ENCODE peak calls at places on chromosomes 12 and 14, in nine cellular contexts. Z is sigmoid colon, N is stomach, Q is suprapubic skin, I is transverse colon, V is HepG2, L is H1, B is esophagus muscularis mucosa, F is GM12878. U is an unnamed sample.

GRCh38 chr12:126944684-126945083 is 1322.3 kb upstream of the TMEM132C start:
- DNase-seq in I (no peak), B (no peak), F (no peak), Z (no peak), N (no peak), L (no peak), V (no peak), Q (no peak), U (no peak)

GRCh38 chr12:78088391-78088832 is 257.7 kb downstream of the NAV3 start:
- DNase-seq in Z (no peak), L (no peak), V (no peak), F (no peak), N (no peak), B (no peak), I (no peak), Q (no peak), U (no peak)

GRCh38 chr14:50092006-50092555 is 24.3 kb downstream of the VCPKMT start:
- DNase-seq in B (no peak), Q (no peak), V (no peak), Z (no peak), F (no peak), I (no peak), L (no peak), N (no peak), U (no peak)

GRCh38 chr12:39443704-39444234 is 849 bp upstream of the KIF21A start:
- DNase-seq in I (no peak), Z (no peak), V (peak), L (no peak), N (no peak), F (no peak), Q (no peak), B (no peak), U (no peak)

GRCh38 chr12:46391630-46392029 is 19.1 kb upstream of the SLC38A2 start:
- DNase-seq in V (no peak), Z (no peak), B (no peak), Q (no peak), F (no peak), I (no peak), L (no peak), N (no peak), U (no peak)

GRCh38 chr12:42534184-42534838 is 55.2 kb downstream of the PRICKLE1 start:
- DNase-seq in B (no peak), V (no peak), N (no peak), I (no peak), F (no peak), Z (no peak), L (no peak), Q (no peak), U (no peak)

GRCh38 chr14:90248594-90248993 is 7.8 kb upstream of the PSMC1 start:
- DNase-seq in Q (no peak), L (no peak), B (no peak), F (no peak), V (no peak), Z (no peak), I (no peak), N (no peak), U (no peak)

GRCh38 chr14:52279405-52279804 is 11.9 kb downstream of the PTGDR start:
- DNase-seq in L (no peak), I (no peak), Q (no peak), V (no peak), F (no peak), Z (no peak), B (no peak), N (no peak), U (no peak)

GRCh38 chr14:26730929-26731618 is 133.2 kb upstream of the NOVA1 start:
- DNase-seq in Q (no peak), Z (no peak), F (no peak), I (no peak), N (no peak), B (no peak), L (peak), V (no peak), U (no peak)

GRCh38 chr14:100684154-100684553 is 42.5 kb upstream of the DLK1 start:
- DNase-seq in F (no peak), I (no peak), Q (no peak), Z (no peak), L (no peak), B (no peak), N (no peak), V (no peak), U (no peak)

GRCh38 chr12:4272014-4272975 is 1.3 kb upstream of the CCND2 start:
- DNase-seq in Q (peak), B (peak), N (peak), F (peak), Z (peak), L (peak), V (no peak), I (peak), U (peak)

GRCh38 chr14:60756847-60757246 is 22.3 kb downstream of the MNAT1 start:
- DNase-seq in L (no peak), B (no peak), Z (no peak), I (no peak), Q (no peak), N (no peak), V (no peak), F (no peak), U (no peak)

GRCh38 chr14:31388687-31389413 is 31.5 kb downstream of the HEATR5A start:
- DNase-seq in I (no peak), Z (no peak), L (no peak), V (no peak), Q (no peak), N (no peak), F (no peak), B (no peak), U (no peak)

GRCh38 chr12:2177003-2177402 is 124.2 kb downstream of the CACNA1C start:
- DNase-seq in I (no peak), Q (no peak), F (no peak), Z (peak), V (no peak), B (no peak), L (no peak), N (no peak), U (no peak)

GRCh38 chr12:5745251-5745888 is 199.7 kb downstream of the ANO2 start:
- DNase-seq in F (no peak), Q (no peak), V (peak), I (peak), B (peak), Z (no peak), N (peak), L (peak), U (no peak)

GRCh38 chr12:124618291-124618902 is 51.0 kb upstream of the NCOR2 start:
- DNase-seq in N (no peak), V (no peak), I (no peak), Z (no peak), Q (no peak), F (no peak), L (no peak), B (no peak), U (no peak)
- TF ChIP-seq EP300 in N (no peak), V (no peak), I (no peak), Z (no peak), Q (no peak), F (no peak), L (no peak), B (no peak), U (no peak)

GRCh38 chr12:59403259-59403932 is 192.4 kb upstream of the SLC16A7 start:
- DNase-seq in V (peak), B (no peak), Q (no peak), Z (no peak), L (no peak), I (peak), N (peak), F (no peak), U (no peak)
- TF ChIP-seq POLR2AphosphoS5 in V (no peak), B (no peak), Q (no peak), Z (no peak), L (no peak), I (no peak), N (peak), F (no peak), U (no peak)

DNA sequence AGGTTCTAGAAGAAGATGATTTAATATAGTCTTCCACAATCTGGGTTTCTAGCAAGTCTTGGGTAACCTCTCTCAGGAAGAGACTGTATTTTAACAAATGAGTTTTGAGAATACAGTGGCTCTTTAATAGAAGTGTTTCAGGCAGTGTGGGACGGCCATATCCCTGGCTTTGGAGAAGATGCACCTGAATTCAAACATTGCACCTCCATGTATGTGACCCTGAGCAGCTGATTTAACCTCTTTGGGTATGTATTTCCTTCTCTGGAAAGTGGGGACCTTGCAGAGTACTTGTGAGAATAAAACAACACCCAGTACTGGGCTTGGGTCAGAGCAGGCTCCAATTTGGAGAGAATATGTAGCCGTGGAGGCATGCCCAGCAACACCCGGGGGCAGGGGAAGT is 15.8 kb upstream of the VRK1 start:
- DNase-seq in Z (no peak), I (no peak), B (peak), N (no peak), Q (no peak), F (no peak), V (no peak), L (no peak), U (no peak)
- TF ChIP-seq EP300 in Z (no peak), I (no peak), B (no peak), N (no peak), Q (no peak), F (no peak), V (no peak), L (no peak), U (no peak)

GRCh38 chr12:53047221-53048032 is 2.4 kb upstream of the TNS2 start:
- DNase-seq in V (peak), Z (peak), Q (peak), N (peak), L (peak), B (peak), I (peak), F (no peak), U (peak)
- TF ChIP-seq POLR2AphosphoS5 in V (no peak), Z (peak), Q (no peak), N (peak), L (no peak), B (peak), I (no peak), F (no peak), U (peak)

DNA sequence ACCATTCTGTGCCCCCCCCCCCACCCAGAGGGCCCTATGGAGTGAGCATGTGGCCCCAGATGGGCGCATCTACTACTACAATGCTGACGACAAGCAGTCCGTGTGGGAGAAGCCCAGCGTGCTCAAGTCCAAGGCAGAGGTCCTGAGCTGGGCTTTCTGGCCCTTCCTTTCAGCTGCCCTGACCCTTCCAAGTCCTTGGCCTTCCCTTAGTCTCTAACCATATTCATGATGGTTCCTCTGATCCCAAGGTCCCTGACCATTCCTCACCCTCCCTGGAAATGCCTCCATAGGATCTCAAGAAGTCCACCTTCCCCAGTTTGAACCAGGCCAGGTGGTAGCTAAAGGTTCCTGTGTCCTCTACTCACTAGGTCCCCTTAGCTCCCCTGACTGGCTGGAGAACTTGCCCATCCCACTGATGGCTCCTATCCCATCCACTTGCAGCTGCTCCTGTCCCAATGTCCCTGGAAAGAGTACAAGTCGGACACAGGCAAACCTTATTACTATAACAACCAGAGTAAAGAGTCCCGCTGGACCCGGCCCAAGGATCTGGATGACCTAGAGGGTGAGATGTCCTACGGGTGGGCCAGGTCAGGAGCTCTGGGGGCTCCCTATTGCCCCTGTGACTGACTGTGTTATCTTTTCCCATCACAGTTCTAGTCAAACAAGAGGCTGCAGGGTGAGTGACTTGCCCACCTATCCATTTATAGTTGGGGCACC is 9.8 kb downstream of the PRPF40B start:
- DNase-seq in Z (peak), L (no peak), N (no peak), V (no peak), Q (no peak), I (no peak), B (no peak), F (no peak), U (no peak)
- TF ChIP-seq EP300 in Z (no peak), L (no peak), N (no peak), V (no peak), Q (no peak), I (no peak), B (no peak), F (no peak), U (no peak)

GRCh38 chr12:49273726-49274395 is 9.0 kb downstream of the TUBA1C start:
- DNase-seq in V (no peak), Q (no peak), F (no peak), L (no peak), B (no peak), I (no peak), N (no peak), Z (no peak), U (no peak)

GRCh38 chr12:49272790-49273725 is 8.2 kb downstream of the TUBA1C start:
- DNase-seq in L (no peak), F (no peak), N (no peak), Z (no peak), V (no peak), Q (no peak), B (no peak), I (no peak), U (no peak)

GRCh38 chr12:49276304-49277290 is 11.7 kb downstream of the TUBA1C start:
- DNase-seq in Q (no peak), Z (no peak), F (no peak), L (no peak), N (no peak), I (no peak), B (no peak), V (no peak), U (peak)

GRCh38 chr12:49277466-49277865 is 12.6 kb downstream of the TUBA1C start:
- DNase-seq in B (no peak), F (no peak), Z (no peak), N (no peak), V (no peak), L (no peak), Q (no peak), I (no peak), U (no peak)

GRCh38 chr12:49274396-49275069 is 9.7 kb downstream of the TUBA1C start:
- DNase-seq in N (no peak), V (no peak), B (no peak), F (no peak), I (no peak), Z (no peak), Q (no peak), L (no peak), U (no peak)
- TF ChIP-seq POLR2AphosphoS5 in N (no peak), V (no peak), B (no peak), F (no peak), I (no peak), Z (no peak), Q (no peak), L (no peak), U (no peak)

DNA sequence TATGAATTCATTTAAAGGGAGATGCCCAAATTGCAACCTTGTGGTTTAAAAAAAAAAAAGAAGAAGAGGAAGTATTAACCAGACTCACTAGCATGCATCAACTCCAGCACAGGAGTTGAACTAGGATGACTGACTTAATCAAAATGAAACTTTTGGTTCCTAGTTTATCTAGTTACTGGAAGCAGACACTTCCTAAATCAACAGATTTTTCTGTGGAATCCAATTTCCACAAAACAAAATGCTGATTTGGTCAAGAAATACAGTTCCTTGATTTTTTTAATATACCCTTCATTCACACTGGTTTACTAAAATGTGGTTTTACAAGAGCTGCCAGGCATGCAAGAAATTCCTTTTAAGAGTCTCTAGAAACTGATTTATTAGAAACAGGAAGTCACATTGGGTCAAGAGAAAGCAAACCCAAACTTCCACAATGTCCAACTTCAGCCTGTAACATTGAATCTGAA is 41.6 kb downstream of the ITPR2 start:
- DNase-seq in I (no peak), B (no peak), N (no peak), Z (no peak), F (peak), L (no peak), Q (no peak), V (no peak), U (no peak)
- TF ChIP-seq EP300 in I (no peak), B (no peak), N (no peak), Z (no peak), F (peak), L (no peak), Q (no peak), V (no peak), U (no peak)

GRCh38 chr14:68238956-68239355 is 419.4 kb downstream of the RAD51B start:
- DNase-seq in Z (no peak), I (no peak), F (no peak), N (no peak), V (no peak), B (no peak), L (no peak), Q (no peak), U (no peak)

GRCh38 chr14:68241862-68242490 is 422.4 kb downstream of the RAD51B start:
- DNase-seq in I (no peak), F (no peak), Q (no peak), L (no peak), B (no peak), V (no peak), N (no peak), Z (no peak), U (no peak)

GRCh38 chr14:68236525-68236924 is 416.9 kb downstream of the RAD51B start:
- DNase-seq in V (no peak), F (no peak), I (no peak), Z (no peak), L (no peak), N (no peak), B (no peak), Q (no peak), U (no peak)

GRCh38 chr14:68240388-68240787 is 420.8 kb downstream of the RAD51B start:
- DNase-seq in V (no peak), Z (no peak), I (no peak), F (no peak), Q (no peak), L (no peak), N (no peak), B (no peak), U (no peak)

GRCh38 chr14:68239988-68240387 is 420.4 kb downstream of the RAD51B start:
- DNase-seq in I (peak), B (no peak), F (no peak), Q (no peak), V (no peak), L (no peak), Z (peak), N (no peak), U (peak)
- TF ChIP-seq POLR2AphosphoS5 in I (peak), B (no peak), F (no peak), Q (no peak), V (no peak), L (no peak), Z (peak), N (peak), U (no peak)